ENCODE peak calls at places on chromosomes 5 and 9, in four cellular contexts. X is OCI-LY7, Q is cardiac muscle cell, O is keratinocyte. P is an unnamed sample.

GRCh38 chr9:81416476-81417298 is 272.7 kb downstream of the TLE1 start:
- DNase-seq in X (no peak), Q (no peak), O (no peak), P (no peak)

GRCh38 chr5:123455640-123456039 is 32.4 kb upstream of the CEP120 start:
- DNase-seq in X (no peak), Q (no peak), O (no peak), P (no peak)

GRCh38 chr9:136629879-136630661 is 32.6 kb upstream of the EGFL7 start:
- DNase-seq in X (peak; percentile 48), Q (peak; percentile 80), O (no peak), P (peak; percentile 53)

GRCh38 chr9:137126786-137127185 is 12.2 kb upstream of the GRIN1 start:
- DNase-seq in X (peak; percentile 50), Q (no peak), O (no peak), P (no peak)

GRCh38 chr5:135149229-135149955 is 115.4 kb upstream of the PITX1 start:
- DNase-seq in X (no peak), Q (no peak), O (no peak), P (no peak)

GRCh38 chr5:64690104-64690416 is 243 bp upstream of the SHISAL2B start:
- DNase-seq in X (no peak), Q (no peak), O (no peak), P (no peak)

GRCh38 chr5:40391642-40392041 is 288.1 kb upstream of the PTGER4 start:
- DNase-seq in X (no peak), Q (no peak), O (no peak), P (no peak)

GRCh38 chr5:125349432-125349831 is 603.0 kb upstream of the ZNF608 start:
- DNase-seq in X (no peak), Q (peak; percentile 30), O (no peak), P (no peak)

GRCh38 chr5:178464431-178465048 is 125.7 kb downstream of the COL23A1 start:
- DNase-seq in X (no peak), Q (no peak), O (no peak), P (no peak)

GRCh38 chr9:33135086-33135958 is 31.8 kb downstream of the B4GALT1 start:
- DNase-seq in X (no peak), Q (no peak), O (no peak), P (no peak)

GRCh38 chr5:153352685-153353219 is 137.7 kb upstream of the GRIA1 start:
- DNase-seq in X (no peak), Q (peak; percentile 45), O (no peak), P (no peak)

GRCh38 chr5:126837907-126838539 is 61.1 kb downstream of the LMNB1 start:
- DNase-seq in X (no peak), Q (no peak), O (no peak), P (no peak)

GRCh38 chr5:92775711-92776615 is 805.1 kb downstream of the NR2F1-AS1 start:
- DNase-seq in X (no peak), Q (no peak), O (no peak), P (no peak)

GRCh38 chr5:157478726-157479125 is 18.7 kb downstream of the NIPAL4 start:
- DNase-seq in X (no peak), Q (no peak), O (no peak), P (no peak)

GRCh38 chr9:36980148-36980974 is 53.7 kb downstream of the PAX5 start:
- DNase-seq in X (peak; percentile 61), Q (no peak), O (no peak), P (no peak)

GRCh38 chr5:56467176-56467717 is 234.1 kb upstream of the ANKRD55 start:
- DNase-seq in X (no peak), Q (no peak), O (no peak), P (no peak)

GRCh38 chr5:8981496-8981895 is 564.4 kb downstream of the SEMA5A start:
- DNase-seq in X (no peak), Q (no peak), O (no peak), P (no peak)

GRCh38 chr5:56737002-56737621 is 78.2 kb upstream of the MAP3K1 start:
- DNase-seq in X (peak; percentile 46), Q (no peak), O (no peak), P (peak; percentile 3)

GRCh38 chr9:96331236-96331947 is 29.4 kb upstream of the HSD17B3 start:
- DNase-seq in X (no peak), Q (no peak), O (peak; percentile 62), P (no peak)

GRCh38 chr5:15598294-15598902 is 98.4 kb downstream of the FBXL7 start:
- DNase-seq in X (peak; percentile 33), Q (peak; percentile 29), O (no peak), P (no peak)

DNA sequence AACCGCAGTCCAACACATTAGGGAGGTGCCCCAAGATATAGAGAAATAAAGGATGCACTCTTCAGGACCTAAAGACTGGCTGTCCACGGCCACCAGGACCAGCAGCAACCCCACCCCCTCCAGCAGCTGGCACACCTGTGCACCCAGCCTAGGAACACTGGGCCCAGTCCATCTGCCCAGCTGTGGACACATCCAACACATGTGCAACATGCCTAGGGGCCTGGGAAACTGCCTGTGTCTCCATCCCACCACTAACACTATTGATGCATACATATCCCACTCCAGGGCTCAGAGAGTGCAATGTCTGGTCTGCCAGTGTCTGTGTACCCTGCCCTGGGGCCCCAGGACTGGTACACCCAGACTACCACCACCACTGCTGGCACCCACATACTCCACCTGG is 1781.3 kb downstream of the MAT2B start:
- DNase-seq in X (no peak), Q (no peak), O (no peak), P (no peak)
- H3K9me3 ChIP-seq in X (no peaks in the 10 kb centered on the region), Q (no peaks in the 10 kb centered on the region), O (no peaks in the 10 kb centered on the region), P (no peaks in the 10 kb centered on the region)

GRCh38 chr9:87471746-87472145 is 25.9 kb upstream of the DAPK1 start:
- DNase-seq in X (no peak), Q (no peak), O (no peak), P (no peak)
- TF ChIP-seq CTCF in X (no peak), Q (no peak), O (no peak), P (no peak)

GRCh38 chr9:92762196-92762595 is 2.4 kb downstream of the BICD2 start:
- DNase-seq in X (peak; percentile 10), Q (no peak), O (no peak), P (no peak)

GRCh38 chr9:92761686-92762085 is 2.9 kb downstream of the BICD2 start:
- DNase-seq in X (no peak), Q (no peak), O (no peak), P (no peak)

GRCh38 chr9:92763721-92764380 is 782 bp downstream of the BICD2 start:
- DNase-seq in X (peak; percentile 57), Q (peak; percentile 66), O (no peak), P (no peak)

GRCh38 chr9:92764381-92764987 is at the start of gene BICD2:
- DNase-seq in X (peak; percentile 98), Q (peak; percentile 98), O (no peak), P (peak; percentile 97)

DNA sequence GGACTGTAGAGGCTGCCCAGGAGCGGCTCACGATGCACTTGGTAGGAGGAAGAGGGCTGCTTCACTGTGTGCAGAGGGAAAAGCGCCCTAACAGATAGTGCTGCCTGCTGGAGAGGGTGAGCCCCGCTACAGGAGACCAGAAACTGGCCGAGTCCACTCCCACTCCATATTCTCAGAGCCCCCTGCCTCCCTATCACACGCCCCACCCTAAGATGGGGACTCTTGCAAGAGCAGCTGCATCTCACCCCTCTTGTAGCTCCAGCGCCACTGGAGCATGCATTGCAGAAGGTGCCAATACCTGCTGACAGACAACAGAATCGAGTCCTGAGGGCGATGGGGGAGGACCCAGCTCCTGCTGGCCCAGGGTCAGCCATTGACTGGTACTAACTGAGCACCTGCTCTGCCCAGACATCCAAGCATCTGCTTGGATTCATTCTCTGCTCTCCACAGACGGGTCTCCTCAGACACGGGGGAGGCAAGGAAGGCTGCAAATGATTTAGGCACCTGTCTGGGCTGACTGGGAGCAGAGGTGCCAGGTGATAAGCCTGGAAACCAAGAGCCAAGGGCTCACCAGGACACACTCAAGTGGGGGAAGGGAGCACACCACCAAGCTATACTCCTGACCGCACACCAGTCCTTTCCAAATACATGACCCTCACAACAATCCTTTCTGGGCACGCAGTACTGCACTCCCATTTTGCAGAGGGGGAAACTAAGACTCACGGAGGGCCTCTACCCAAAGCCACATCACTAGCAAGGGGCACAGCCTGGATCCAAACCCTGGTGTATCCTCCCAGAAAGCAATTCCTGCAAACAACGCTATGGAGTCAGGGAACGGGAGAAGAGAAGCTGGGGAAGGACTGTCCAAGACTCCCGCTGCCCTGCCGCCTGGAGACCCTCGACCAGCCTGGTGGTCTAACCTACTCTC is 1.6 kb downstream of the BICD2 start:
- DNase-seq in X (peak; percentile 51), Q (no peak), O (no peak), P (no peak)
- H3K27ac ChIP-seq in X (peak overlapping the region; percentile 31), Q (no peak overlapping the region), O (peak overlapping the region; percentile 77), P (no peak overlapping the region)

GRCh38 chr5:35842856-35843255 is 13.8 kb upstream of the IL7R start:
- DNase-seq in X (peak; percentile 36), Q (no peak), O (no peak), P (no peak)
- H3K9me3 ChIP-seq in X (peaks cover 59% of the 10 kb centered on the region), Q (no peaks in the 10 kb centered on the region), O (peaks cover 2% of the 10 kb centered on the region), P (peaks cover 35% of the 10 kb centered on the region)

GRCh38 chr5:94972268-94972667 is 312.6 kb downstream of the MCTP1 start:
- DNase-seq in X (no peak), Q (no peak), O (no peak), P (no peak)

GRCh38 chr5:94967525-94967924 is 317.4 kb downstream of the MCTP1 start:
- DNase-seq in X (no peak), Q (no peak), O (no peak), P (no peak)

GRCh38 chr5:94968507-94969095 is 316.3 kb downstream of the MCTP1 start:
- DNase-seq in X (peak; percentile 72), Q (peak; percentile 79), O (no peak), P (no peak)

DNA sequence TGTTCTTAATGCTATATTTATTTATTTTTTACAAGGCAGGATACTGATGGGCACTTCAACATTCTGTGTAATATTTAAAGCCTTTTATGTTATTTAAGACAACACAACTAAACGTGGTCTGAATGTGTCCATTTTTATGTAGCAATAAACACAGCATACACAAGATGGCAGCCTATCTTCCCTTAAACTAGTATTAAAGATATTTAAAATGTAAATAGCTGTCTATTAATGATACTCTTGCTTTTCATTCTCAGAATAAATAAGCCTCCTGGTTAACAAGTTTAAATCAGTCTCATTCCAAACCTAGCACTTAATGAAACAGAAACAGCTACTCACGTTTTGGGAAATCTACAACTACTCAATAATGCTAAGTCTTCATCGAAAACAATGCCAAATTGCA is 315.7 kb downstream of the MCTP1 start:
- DNase-seq in X (peak; percentile 5), Q (peak; percentile 3), O (no peak), P (no peak)
- TF ChIP-seq CTCF in X (peak; percentile 48), Q (peak; percentile 28), O (peak; percentile 11), P (no peak)

DNA sequence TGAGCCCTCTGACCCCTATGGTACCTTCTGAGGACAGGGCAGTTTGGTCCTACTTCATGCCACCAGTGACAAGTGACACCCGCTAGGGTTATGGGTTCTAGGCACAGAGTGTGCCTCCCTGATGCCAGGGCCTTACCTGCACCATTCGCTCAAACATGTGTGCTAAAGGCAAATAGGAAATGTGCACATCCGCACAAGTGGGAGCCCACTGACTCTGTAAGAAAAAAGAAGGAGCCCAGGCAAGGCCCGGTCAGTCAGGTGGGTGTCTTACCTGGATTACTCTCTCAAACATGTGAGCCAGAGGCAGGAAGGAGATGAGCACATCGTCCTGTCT is 29.1 kb upstream of the MEIKIN start:
- DNase-seq in X (no peak), Q (no peak), O (no peak), P (peak; percentile 42)
- H3K27ac ChIP-seq in X (no peak overlapping the region), Q (no peak overlapping the region), O (no peak overlapping the region), P (peak overlapping the region; percentile 72)

DNA sequence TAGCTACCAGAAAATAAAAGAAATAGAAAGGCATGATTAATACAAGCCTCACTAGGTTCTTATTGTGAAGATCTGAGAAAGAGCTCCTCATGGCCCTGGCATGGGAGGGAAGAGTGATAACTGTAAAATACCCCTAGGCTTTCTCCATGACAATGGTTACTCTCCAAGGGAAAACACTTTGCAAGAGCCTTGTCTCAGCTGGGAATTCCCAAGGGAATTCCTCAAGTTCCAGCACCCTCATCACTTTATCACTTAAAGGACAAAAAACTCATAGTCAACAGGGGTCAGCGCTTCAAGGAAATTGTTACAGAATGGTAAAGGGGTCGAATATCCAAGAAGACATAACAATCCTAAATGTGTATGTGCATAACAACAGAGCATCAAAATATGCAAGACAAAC is 21.2 kb downstream of the SYK start:
- DNase-seq in X (no peak), Q (no peak), O (no peak), P (no peak)
- H3K9me3 ChIP-seq in X (peaks cover 43% of the 10 kb centered on the region), Q (no peaks in the 10 kb centered on the region), O (no peaks in the 10 kb centered on the region), P (no peaks in the 10 kb centered on the region)

P was measured in CD4-positive, alpha-beta T cell.